ENCODE peak calls at places on chromosomes 16 and 17, in five cellular contexts. Y is A549, W is IMR-90, S is hepatocyte, D is SK-N-SH. B is an unnamed sample.
A peak's percentile ranks its signal among the peaks of the same experiment; 100 is the strongest.

GRCh38 chr16:3646348-3646920 is 8.1 kb upstream of the DNASE1 start:
- DNase-seq in S (peak; percentile 87), D (no peak), Y (peak; percentile 62), W (peak; percentile 23), B (peak; percentile 62)

GRCh38 chr17:40471856-40472732 is 28.8 kb downstream of the IGFBP4 start:
- DNase-seq in Y (peak; percentile 72), W (peak; percentile 58), D (no peak), S (no peak), B (no peak)

GRCh38 chr16:11129378-11129781 is 126.6 kb downstream of the SOCS1 start:
- DNase-seq in Y (no peak), D (peak; percentile 78), W (no peak), S (no peak), B (no peak)

GRCh38 chr16:65070831-65071230 is 51.0 kb downstream of the CDH11 start:
- DNase-seq in S (peak; percentile 83), D (peak; percentile 15), W (peak; percentile 99), Y (peak; percentile 87), B (peak; percentile 44)

GRCh38 chr17:81020767-81021497 is 14.0 kb upstream of the BAIAP2 start:
- DNase-seq in D (peak; percentile 46), W (peak; percentile 34), Y (no peak), S (peak; percentile 16), B (no peak)

GRCh38 chr16:56625140-56625942 is at the start of gene MT1E:
- DNase-seq in Y (no peak), S (peak; percentile 82), D (peak; percentile 76), W (peak; percentile 76), B (peak; percentile 88)

GRCh38 chr17:42243493-42243982 is 32.7 kb downstream of the STAT5B start:
- DNase-seq in D (no peak), W (no peak), S (no peak), Y (no peak), B (no peak)

GRCh38 chr17:52148288-52148968 is 10.1 kb downstream of the CA10 start:
- DNase-seq in W (no peak), S (no peak), Y (no peak), D (no peak), B (no peak)

GRCh38 chr16:12272264-12272663 is 295.7 kb downstream of the SNX29 start:
- DNase-seq in Y (no peak), S (no peak), W (no peak), D (no peak), B (no peak)

GRCh38 chr17:46837521-46837920 is 13.9 kb upstream of the WNT9B start:
- DNase-seq in W (no peak), D (no peak), S (no peak), Y (no peak), B (no peak)

GRCh38 chr17:6924121-6924676 is 71.7 kb upstream of the ALOX12 start:
- DNase-seq in D (no peak), Y (no peak), W (no peak), S (no peak), B (no peak)

GRCh38 chr17:47072881-47073280 is 93.8 kb upstream of the RPRML start:
- DNase-seq in W (peak; percentile 33), D (peak; percentile 63), S (no peak), Y (no peak), B (peak; percentile 20)

GRCh38 chr16:30637952-30638351 is 12.8 kb upstream of the PRR14 start:
- DNase-seq in D (peak; percentile 45), S (peak; percentile 49), Y (peak; percentile 82), W (peak; percentile 51), B (no peak)

GRCh38 chr17:50110591-50111349 is 15.6 kb downstream of the PDK2 start:
- DNase-seq in S (no peak), D (peak; percentile 69), Y (no peak), W (no peak), B (no peak)

GRCh38 chr16:70740919-70741778 is 55.3 kb upstream of the MTSS2 start:
- DNase-seq in W (peak; percentile 87), Y (no peak), D (no peak), S (no peak), B (no peak)

GRCh38 chr16:82201906-82202305 is 31.9 kb upstream of the MPHOSPH6 start:
- DNase-seq in S (no peak), Y (no peak), D (no peak), W (no peak), B (no peak)

GRCh38 chr16:79184464-79184863 is 416.1 kb downstream of the MAF start:
- DNase-seq in Y (no peak), D (no peak), W (no peak), S (no peak), B (no peak)

GRCh38 chr16:946048-946395 is 24.8 kb downstream of the LMF1 start:
- DNase-seq in Y (no peak), S (no peak), D (no peak), W (peak; percentile 15), B (no peak)

GRCh38 chr16:55643161-55643970 is 12.4 kb upstream of the SLC6A2 start:
- DNase-seq in W (peak; percentile 12), Y (peak; percentile 28), D (no peak), S (no peak), B (no peak)

GRCh38 chr16:15856901-15857778 is at the start of gene MYH11:
- DNase-seq in D (peak; percentile 56), Y (no peak), W (no peak), S (no peak), B (no peak)

GRCh38 chr17:41737680-41738023 is 3.2 kb upstream of the HAP1 start:
- DNase-seq in S (no peak), Y (peak; percentile 56), W (no peak), D (no peak), B (no peak)

GRCh38 chr17:50638851-50639767 is 4.4 kb downstream of the ABCC3 start:
- DNase-seq in Y (peak; percentile 100), D (peak; percentile 81), W (peak; percentile 97), S (peak; percentile 85), B (peak; percentile 98)

GRCh38 chr17:58172369-58173071 is 5.7 kb downstream of the OR4D2 start:
- DNase-seq in Y (peak; percentile 75), D (peak; percentile 62), W (peak; percentile 4), S (no peak), B (no peak)

GRCh38 chr16:55473584-55473983 is 5.4 kb upstream of the MMP2 start:
- DNase-seq in Y (no peak), W (no peak), S (no peak), D (no peak), B (no peak)

GRCh38 chr17:37790153-37790552 is 45.3 kb upstream of the HNF1B start:
- DNase-seq in S (no peak), Y (no peak), D (no peak), W (no peak), B (no peak)

GRCh38 chr17:74433421-74434121 is 1.7 kb downstream of the GPRC5C start:
- DNase-seq in Y (no peak), S (peak; percentile 82), D (no peak), W (no peak), B (peak; percentile 35)

GRCh38 chr16:71354156-71354555 is 4.4 kb upstream of the CALB2 start:
- DNase-seq in D (no peak), Y (no peak), W (no peak), S (no peak), B (no peak)

GRCh38 chr17:77144227-77144626 is 3.5 kb downstream of the SEC14L1 start:
- DNase-seq in D (no peak), Y (no peak), W (no peak), S (no peak), B (no peak)
- H3K4me1 ChIP-seq in D (peaks cover 21% of the 10 kb centered on the region), Y (peaks cover 23% of the 10 kb centered on the region), W (peaks cover 20% of the 10 kb centered on the region), S (peaks cover 57% of the 10 kb centered on the region), B (peaks cover 19% of the 10 kb centered on the region)

DNA sequence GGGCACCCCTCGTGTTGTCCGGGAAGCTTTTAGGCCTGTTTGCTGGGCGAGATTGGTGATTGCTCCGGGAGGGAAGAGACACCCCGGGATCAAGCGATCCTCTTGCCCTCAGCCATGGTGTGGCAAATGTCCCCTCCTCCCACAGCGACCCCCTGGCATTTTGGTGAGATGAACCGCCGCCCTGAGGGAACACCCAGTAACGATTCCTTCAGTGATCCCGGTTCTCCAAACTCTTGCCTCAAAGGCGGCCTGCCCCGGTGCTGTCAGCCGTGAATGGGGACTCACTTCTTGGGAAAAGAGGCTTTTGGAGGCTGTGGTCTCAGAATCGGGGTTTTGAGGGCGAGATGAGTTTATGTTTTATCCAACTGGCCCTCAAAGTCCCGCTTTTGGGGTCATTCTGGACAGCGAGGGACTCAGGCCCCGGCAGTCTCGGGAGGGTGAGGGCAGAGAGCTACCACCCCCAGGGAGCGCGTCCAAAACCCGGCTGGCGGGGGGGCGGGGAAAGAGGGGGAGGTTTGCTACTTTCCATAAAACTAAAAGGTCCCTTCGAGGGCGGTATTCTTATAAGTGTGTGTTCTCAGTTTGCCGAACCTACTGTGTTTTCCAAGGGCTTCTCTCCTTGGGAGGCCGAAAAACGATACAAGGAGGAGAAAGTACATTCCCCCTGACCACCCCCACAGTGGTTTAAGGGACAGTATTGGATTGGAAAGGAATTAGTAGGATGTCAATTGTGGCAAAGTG is 232.7 kb downstream of the MRTFB start:
- DNase-seq in D (no peak), Y (no peak), S (no peak), W (no peak), B (peak; percentile 71)
- H3K4me1 ChIP-seq in D (peaks cover 22% of the 10 kb centered on the region), Y (peaks cover 41% of the 10 kb centered on the region), S (peaks cover 5% of the 10 kb centered on the region), W (peaks cover 23% of the 10 kb centered on the region), B (peaks cover 28% of the 10 kb centered on the region)

GRCh38 chr17:61444075-61444474 is 8.1 kb upstream of the TBX4 start:
- DNase-seq in S (no peak), W (no peak), D (peak; percentile 33), Y (no peak), B (no peak)
- H3K4me1 ChIP-seq in S (peaks cover 18% of the 10 kb centered on the region), W (peaks cover 4% of the 10 kb centered on the region), D (no peaks in the 10 kb centered on the region), Y (peaks cover 13% of the 10 kb centered on the region), B (no peaks in the 10 kb centered on the region)

GRCh38 chr16:50006954-50007353 is 18.1 kb upstream of the CNEP1R1 start:
- DNase-seq in D (no peak), Y (no peak), W (no peak), S (no peak), B (no peak)
- H3K4me1 ChIP-seq in D (no peaks in the 10 kb centered on the region), Y (no peaks in the 10 kb centered on the region), W (no peaks in the 10 kb centered on the region), S (peaks cover 10% of the 10 kb centered on the region), B (no peaks in the 10 kb centered on the region)

DNA sequence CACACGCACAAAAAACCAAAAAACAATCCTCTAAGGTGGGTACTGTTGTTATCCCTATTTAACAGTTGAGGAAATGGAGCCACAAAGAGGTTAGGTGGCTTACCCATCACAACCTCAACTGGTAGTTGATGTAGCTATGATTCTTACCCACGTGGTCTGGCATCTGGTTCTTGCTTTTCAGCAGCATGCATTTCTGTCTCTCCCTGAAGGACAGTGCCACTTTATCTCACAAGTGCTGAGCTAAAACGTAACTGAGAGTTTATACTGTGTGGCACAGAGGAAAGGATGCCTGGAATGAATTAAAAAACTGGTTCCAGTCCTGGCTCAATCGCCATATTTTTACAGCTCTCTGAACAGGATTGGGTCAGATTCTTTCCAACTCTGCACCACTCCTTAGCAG is 1.9 kb upstream of the CORO6 start:
- DNase-seq in S (no peak), Y (no peak), D (peak; percentile 41), W (no peak), B (no peak)
- H3K4me1 ChIP-seq in S (peaks cover 8% of the 10 kb centered on the region), Y (peaks cover 23% of the 10 kb centered on the region), D (peaks cover 80% of the 10 kb centered on the region), W (peaks cover 15% of the 10 kb centered on the region), B (peaks cover 8% of the 10 kb centered on the region)

DNA sequence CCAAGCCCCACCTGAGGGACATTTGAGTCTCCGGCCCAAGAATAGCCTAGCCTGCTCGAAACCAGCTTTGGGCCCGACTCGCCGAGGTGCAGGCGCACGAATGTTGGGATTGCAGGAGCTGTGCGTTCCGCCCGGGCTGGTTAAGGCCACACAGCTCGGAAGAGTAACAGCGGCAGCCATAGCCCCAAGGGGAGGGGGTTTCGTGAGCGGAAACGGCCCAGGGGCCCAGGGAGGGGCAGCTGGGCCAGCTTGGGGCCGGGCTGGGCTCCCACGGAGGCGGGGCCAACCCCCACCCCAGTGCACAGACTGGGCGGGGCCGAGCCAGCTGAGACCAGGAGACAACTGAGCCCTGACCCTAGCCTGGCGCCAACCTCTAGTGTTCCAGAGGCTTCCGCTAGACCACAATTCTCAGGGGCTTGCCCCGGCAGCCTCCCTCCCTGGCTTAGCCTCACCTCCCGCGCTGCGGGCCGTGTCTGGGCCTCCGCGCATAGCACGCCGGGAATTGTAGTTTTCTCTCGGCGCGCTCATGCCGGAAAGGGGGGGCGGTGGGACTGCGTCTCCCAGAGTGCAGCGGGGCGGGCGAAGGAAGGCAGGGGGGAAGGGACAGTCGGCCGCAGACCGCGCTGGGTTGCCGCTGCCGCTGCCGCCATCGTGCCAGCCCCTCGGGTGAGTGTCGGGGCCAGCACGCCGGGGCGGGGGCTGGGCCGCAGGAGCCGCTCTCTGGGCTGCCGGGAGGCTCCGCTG is at the start of gene NUTF2:
- DNase-seq in D (peak; percentile 96), W (peak; percentile 85), Y (peak; percentile 96), S (peak; percentile 97), B (peak; percentile 96)
- H3K4me1 ChIP-seq in D (peaks cover 40% of the 10 kb centered on the region), W (peaks cover 13% of the 10 kb centered on the region), Y (peaks cover 40% of the 10 kb centered on the region), S (peaks cover 39% of the 10 kb centered on the region), B (peaks cover 19% of the 10 kb centered on the region)

B was measured in pancreas.